ENCODE peak calls at places on chromosomes 11 and 22, in ten cellular contexts. One of them, this sample, is unnamed.

GRCh38 chr11:14645985-14646900 is 2.6 kb downstream of the PDE3B start:
- DNase-seq in psoas muscle: no peak
- DNase-seq in esophagus squamous epithelium: no peak
- DNase-seq in adrenal gland: no peak
- DNase-seq in sigmoid colon: no peak
- DNase-seq in testis: no peak
- DNase-seq in tibial nerve: no peak
- DNase-seq in A549: no peak
- DNase-seq in GM23248: no peak
- DNase-seq in stomach: no peak
- DNase-seq in this sample: no peak

GRCh38 chr11:116144387-116144958 is 628.3 kb downstream of the BUD13 start:
- DNase-seq in adrenal gland: no peak
- DNase-seq in testis: no peak
- DNase-seq in sigmoid colon: no peak
- DNase-seq in stomach: no peak
- DNase-seq in tibial nerve: no peak
- DNase-seq in GM23248: no peak
- DNase-seq in psoas muscle: no peak
- DNase-seq in esophagus squamous epithelium: no peak
- DNase-seq in A549: no peak
- DNase-seq in this sample: no peak

GRCh38 chr11:12983331-12983730 is 25.8 kb upstream of the RASSF10 start:
- DNase-seq in stomach: no peak
- DNase-seq in GM23248: no peak
- DNase-seq in adrenal gland: no peak
- DNase-seq in esophagus squamous epithelium: no peak
- DNase-seq in tibial nerve: no peak
- DNase-seq in A549: no peak
- DNase-seq in sigmoid colon: no peak
- DNase-seq in psoas muscle: no peak
- DNase-seq in testis: no peak
- DNase-seq in this sample: no peak

GRCh38 chr11:17328856-17329490 is 22.6 kb upstream of the NCR3LG1 start:
- DNase-seq in adrenal gland: no peak
- DNase-seq in tibial nerve: no peak
- DNase-seq in testis: no peak
- DNase-seq in psoas muscle: no peak
- DNase-seq in sigmoid colon: no peak
- DNase-seq in stomach: peak; percentile 46
- DNase-seq in esophagus squamous epithelium: no peak
- DNase-seq in GM23248: no peak
- DNase-seq in A549: no peak
- DNase-seq in this sample: no peak

GRCh38 chr11:118657238-118657637 is 22.2 kb downstream of the TREH start:
- DNase-seq in testis: no peak
- DNase-seq in psoas muscle: no peak
- DNase-seq in esophagus squamous epithelium: no peak
- DNase-seq in adrenal gland: no peak
- DNase-seq in A549: no peak
- DNase-seq in stomach: no peak
- DNase-seq in GM23248: peak; percentile 25
- DNase-seq in sigmoid colon: no peak
- DNase-seq in tibial nerve: no peak
- DNase-seq in this sample: no peak

GRCh38 chr11:94325681-94326080 is 21.3 kb downstream of the IZUMO1R start:
- DNase-seq in esophagus squamous epithelium: no peak
- DNase-seq in A549: peak; percentile 50
- DNase-seq in adrenal gland: no peak
- DNase-seq in stomach: peak; percentile 31
- DNase-seq in tibial nerve: no peak
- DNase-seq in GM23248: peak; percentile 47
- DNase-seq in sigmoid colon: no peak
- DNase-seq in psoas muscle: no peak
- DNase-seq in testis: no peak
- DNase-seq in this sample: peak; percentile 58

GRCh38 chr22:29478326-29479276 is 1.4 kb upstream of the NEFH start:
- DNase-seq in testis: peak; percentile 55
- DNase-seq in A549: peak; percentile 18
- DNase-seq in psoas muscle: no peak
- DNase-seq in GM23248: peak; percentile 51
- DNase-seq in sigmoid colon: no peak
- DNase-seq in adrenal gland: peak; percentile 53
- DNase-seq in esophagus squamous epithelium: no peak
- DNase-seq in tibial nerve: no peak
- DNase-seq in stomach: no peak
- DNase-seq in this sample: no peak

GRCh38 chr11:86577663-86578636 is 94.5 kb downstream of the ME3 start:
- DNase-seq in testis: peak; percentile 79
- DNase-seq in psoas muscle: peak; percentile 67
- DNase-seq in GM23248: peak; percentile 93
- DNase-seq in tibial nerve: peak; percentile 64
- DNase-seq in sigmoid colon: peak; percentile 91
- DNase-seq in adrenal gland: peak; percentile 89
- DNase-seq in esophagus squamous epithelium: no peak
- DNase-seq in A549: peak; percentile 86
- DNase-seq in stomach: no peak
- DNase-seq in this sample: peak; percentile 79

GRCh38 chr11:123180166-123180565 is 14.9 kb downstream of the CLMP start:
- DNase-seq in A549: no peak
- DNase-seq in tibial nerve: no peak
- DNase-seq in testis: no peak
- DNase-seq in adrenal gland: no peak
- DNase-seq in GM23248: peak; percentile 65
- DNase-seq in stomach: no peak
- DNase-seq in esophagus squamous epithelium: no peak
- DNase-seq in sigmoid colon: no peak
- DNase-seq in psoas muscle: no peak
- DNase-seq in this sample: no peak

DNA sequence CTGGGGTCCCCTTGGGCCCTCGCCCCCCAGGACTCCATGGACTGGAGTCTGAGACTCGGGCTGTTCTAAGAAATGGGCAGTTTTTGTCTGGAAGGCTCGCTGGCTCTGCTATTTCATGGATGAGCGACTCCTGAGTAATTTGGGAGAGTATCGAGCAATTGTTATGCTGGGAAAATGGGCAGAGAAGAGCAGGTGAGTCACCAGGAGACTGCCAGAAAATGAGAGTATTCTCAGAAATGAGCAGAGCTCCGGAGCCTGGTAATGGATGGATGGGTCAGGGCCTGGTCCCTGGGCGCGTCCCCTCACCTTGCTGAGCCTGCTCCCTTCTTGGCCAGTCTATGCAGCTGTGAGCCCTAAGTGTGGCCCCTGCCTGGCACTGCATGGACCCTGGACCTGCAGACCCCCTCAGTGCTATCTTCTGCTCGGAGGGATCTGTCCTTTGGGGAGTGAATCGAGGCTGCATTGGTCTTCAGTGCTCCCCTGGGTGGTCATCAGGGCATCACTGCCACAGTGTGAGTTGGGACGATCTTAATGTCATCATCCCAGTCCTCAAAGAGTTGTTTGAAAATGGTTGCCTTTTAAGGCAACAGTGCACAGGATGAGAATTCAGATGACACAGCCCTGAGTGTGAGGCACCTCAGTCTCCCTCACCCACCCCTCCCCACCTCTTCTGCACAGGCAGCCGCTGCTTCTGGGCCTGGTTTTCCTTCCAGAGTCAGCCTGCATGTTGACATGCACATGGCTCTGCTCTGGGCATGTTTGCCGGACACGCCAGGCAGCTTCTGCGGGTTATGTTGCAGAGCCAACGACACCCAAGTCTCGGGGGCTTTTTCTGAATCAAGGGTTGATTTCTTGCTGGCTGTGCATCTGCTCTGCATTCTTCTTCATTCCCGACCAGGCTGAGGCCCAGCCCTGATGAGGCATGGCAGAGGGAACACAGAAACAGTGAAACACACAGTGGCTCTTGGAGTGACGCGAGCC is 519.0 kb downstream of the TBC1D22A start:
- DNase-seq in adrenal gland: no peak
- DNase-seq in testis: no peak
- DNase-seq in esophagus squamous epithelium: no peak
- DNase-seq in tibial nerve: no peak
- DNase-seq in stomach: no peak
- DNase-seq in psoas muscle: no peak
- DNase-seq in sigmoid colon: no peak
- DNase-seq in GM23248: peak; percentile 60
- DNase-seq in A549: no peak
- DNase-seq in this sample: no peak
- H3K9me3 ChIP-seq in adrenal gland: no peaks in the 10 kb centered on the region
- H3K9me3 ChIP-seq in testis: no peaks in the 10 kb centered on the region
- H3K9me3 ChIP-seq in esophagus squamous epithelium: no peaks in the 10 kb centered on the region
- H3K9me3 ChIP-seq in tibial nerve: no peaks in the 10 kb centered on the region
- H3K9me3 ChIP-seq in stomach: no peaks in the 10 kb centered on the region
- H3K9me3 ChIP-seq in psoas muscle: no peaks in the 10 kb centered on the region
- H3K9me3 ChIP-seq in sigmoid colon: no peaks in the 10 kb centered on the region
- H3K9me3 ChIP-seq in GM23248: no peaks in the 10 kb centered on the region
- H3K9me3 ChIP-seq in A549: no peaks in the 10 kb centered on the region
- H3K9me3 ChIP-seq in this sample: no peaks in the 10 kb centered on the region

DNA sequence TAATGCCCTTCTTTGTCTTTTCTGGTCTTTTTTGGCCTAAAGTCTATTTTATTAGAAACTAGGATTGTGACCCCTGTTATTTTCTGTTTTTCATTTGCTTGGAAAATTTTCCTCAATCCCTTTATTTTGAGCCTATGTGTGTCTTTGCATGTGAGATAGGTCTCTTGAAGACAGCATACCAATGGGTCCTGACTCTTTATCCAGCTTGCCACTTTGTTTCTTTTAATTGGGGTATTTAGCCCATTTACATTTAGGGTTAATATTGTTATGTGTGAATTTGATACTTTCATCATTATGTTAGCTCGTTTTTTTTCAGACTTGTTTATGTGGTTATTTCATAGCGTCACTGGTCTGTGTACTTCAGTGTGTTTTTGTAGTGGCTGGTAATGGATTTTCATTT is 682.6 kb downstream of the JRKL start:
- DNase-seq in psoas muscle: no peak
- DNase-seq in esophagus squamous epithelium: no peak
- DNase-seq in testis: no peak
- DNase-seq in sigmoid colon: no peak
- DNase-seq in A549: no peak
- DNase-seq in adrenal gland: no peak
- DNase-seq in stomach: no peak
- DNase-seq in tibial nerve: no peak
- DNase-seq in GM23248: no peak
- DNase-seq in this sample: no peak
- H3K9me3 ChIP-seq in psoas muscle: peaks cover 7% of the 10 kb centered on the region
- H3K9me3 ChIP-seq in esophagus squamous epithelium: no peaks in the 10 kb centered on the region
- H3K9me3 ChIP-seq in testis: no peaks in the 10 kb centered on the region
- H3K9me3 ChIP-seq in sigmoid colon: peaks cover 4% of the 10 kb centered on the region
- H3K9me3 ChIP-seq in A549: no peaks in the 10 kb centered on the region
- H3K9me3 ChIP-seq in adrenal gland: no peaks in the 10 kb centered on the region
- H3K9me3 ChIP-seq in stomach: peaks cover 32% of the 10 kb centered on the region
- H3K9me3 ChIP-seq in tibial nerve: peaks cover 35% of the 10 kb centered on the region
- H3K9me3 ChIP-seq in GM23248: no peaks in the 10 kb centered on the region
- H3K9me3 ChIP-seq in this sample: no peaks in the 10 kb centered on the region

GRCh38 chr11:134442246-134442645 is 30.2 kb upstream of the B3GAT1 start:
- DNase-seq in sigmoid colon: peak; percentile 35
- DNase-seq in testis: no peak
- DNase-seq in tibial nerve: no peak
- DNase-seq in adrenal gland: no peak
- DNase-seq in stomach: no peak
- DNase-seq in A549: no peak
- DNase-seq in esophagus squamous epithelium: no peak
- DNase-seq in psoas muscle: no peak
- DNase-seq in GM23248: no peak
- DNase-seq in this sample: no peak
- H3K9me3 ChIP-seq in sigmoid colon: no peaks in the 10 kb centered on the region
- H3K9me3 ChIP-seq in testis: no peaks in the 10 kb centered on the region
- H3K9me3 ChIP-seq in tibial nerve: no peaks in the 10 kb centered on the region
- H3K9me3 ChIP-seq in adrenal gland: no peaks in the 10 kb centered on the region
- H3K9me3 ChIP-seq in stomach: no peaks in the 10 kb centered on the region
- H3K9me3 ChIP-seq in A549: no peaks in the 10 kb centered on the region
- H3K9me3 ChIP-seq in esophagus squamous epithelium: no peaks in the 10 kb centered on the region
- H3K9me3 ChIP-seq in psoas muscle: no peaks in the 10 kb centered on the region
- H3K9me3 ChIP-seq in GM23248: no peaks in the 10 kb centered on the region
- H3K9me3 ChIP-seq in this sample: no peaks in the 10 kb centered on the region

GRCh38 chr22:49638788-49639187 is 188.9 kb downstream of the BRD1 start:
- DNase-seq in adrenal gland: peak; percentile 71
- DNase-seq in psoas muscle: no peak
- DNase-seq in sigmoid colon: no peak
- DNase-seq in stomach: no peak
- DNase-seq in esophagus squamous epithelium: no peak
- DNase-seq in testis: peak; percentile 40
- DNase-seq in A549: no peak
- DNase-seq in tibial nerve: no peak
- DNase-seq in GM23248: no peak
- DNase-seq in this sample: no peak

GRCh38 chr22:49639956-49640355 is 187.7 kb downstream of the BRD1 start:
- DNase-seq in psoas muscle: no peak
- DNase-seq in GM23248: no peak
- DNase-seq in adrenal gland: no peak
- DNase-seq in esophagus squamous epithelium: no peak
- DNase-seq in tibial nerve: no peak
- DNase-seq in stomach: no peak
- DNase-seq in testis: no peak
- DNase-seq in sigmoid colon: no peak
- DNase-seq in A549: no peak
- DNase-seq in this sample: no peak

GRCh38 chr22:49641770-49642313 is 185.8 kb downstream of the BRD1 start:
- DNase-seq in esophagus squamous epithelium: no peak
- DNase-seq in tibial nerve: no peak
- DNase-seq in stomach: no peak
- DNase-seq in testis: no peak
- DNase-seq in A549: no peak
- DNase-seq in sigmoid colon: no peak
- DNase-seq in adrenal gland: no peak
- DNase-seq in psoas muscle: no peak
- DNase-seq in GM23248: no peak
- DNase-seq in this sample: no peak

GRCh38 chr22:49642331-49642730 is 185.3 kb downstream of the BRD1 start:
- DNase-seq in psoas muscle: no peak
- DNase-seq in A549: no peak
- DNase-seq in stomach: no peak
- DNase-seq in adrenal gland: no peak
- DNase-seq in esophagus squamous epithelium: no peak
- DNase-seq in tibial nerve: no peak
- DNase-seq in GM23248: no peak
- DNase-seq in testis: no peak
- DNase-seq in sigmoid colon: no peak
- DNase-seq in this sample: no peak

DNA sequence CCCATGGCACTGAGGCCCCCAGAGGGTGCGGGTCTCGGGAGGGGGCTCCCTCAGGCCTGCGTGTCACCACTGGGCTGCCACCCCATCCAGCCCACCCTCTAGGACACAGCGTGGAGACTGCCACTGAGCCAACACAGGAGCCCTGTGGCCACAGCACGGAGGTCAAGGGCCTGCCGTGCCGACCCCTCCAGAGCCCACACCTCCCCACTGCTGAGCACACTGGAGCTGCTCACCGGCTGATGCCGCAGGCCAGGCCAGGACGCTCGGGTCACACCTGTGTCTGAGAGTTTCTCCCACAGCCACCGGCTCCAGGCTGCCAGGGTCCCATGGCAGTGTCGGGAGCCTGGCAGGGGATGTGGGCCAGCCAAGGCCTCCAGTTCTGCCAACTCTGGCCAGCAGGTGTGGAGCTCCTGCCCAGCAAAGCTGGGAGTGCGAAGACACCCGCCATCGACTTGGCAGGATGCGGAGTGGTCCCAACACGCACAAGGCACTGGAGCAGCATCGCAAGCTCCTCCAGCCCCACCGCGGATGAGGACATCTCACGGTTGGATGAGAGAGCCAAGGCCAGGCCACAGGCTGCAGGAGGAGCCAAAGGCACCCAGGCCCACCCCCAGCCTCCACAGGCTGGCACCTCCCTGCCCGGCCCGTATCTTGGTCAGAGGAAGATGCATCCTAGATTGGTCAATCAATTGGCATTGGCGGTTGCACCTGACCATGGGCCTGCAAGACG is 187.1 kb downstream of the BRD1 start:
- DNase-seq in psoas muscle: no peak
- DNase-seq in GM23248: no peak
- DNase-seq in sigmoid colon: no peak
- DNase-seq in A549: no peak
- DNase-seq in stomach: no peak
- DNase-seq in esophagus squamous epithelium: no peak
- DNase-seq in adrenal gland: no peak
- DNase-seq in testis: no peak
- DNase-seq in tibial nerve: no peak
- DNase-seq in this sample: no peak
- H3K9me3 ChIP-seq in psoas muscle: no peaks in the 10 kb centered on the region
- H3K9me3 ChIP-seq in GM23248: no peaks in the 10 kb centered on the region
- H3K9me3 ChIP-seq in sigmoid colon: no peaks in the 10 kb centered on the region
- H3K9me3 ChIP-seq in A549: no peaks in the 10 kb centered on the region
- H3K9me3 ChIP-seq in stomach: no peaks in the 10 kb centered on the region
- H3K9me3 ChIP-seq in esophagus squamous epithelium: no peaks in the 10 kb centered on the region
- H3K9me3 ChIP-seq in adrenal gland: no peaks in the 10 kb centered on the region
- H3K9me3 ChIP-seq in testis: no peaks in the 10 kb centered on the region
- H3K9me3 ChIP-seq in tibial nerve: no peaks in the 10 kb centered on the region
- H3K9me3 ChIP-seq in this sample: no peaks in the 10 kb centered on the region